ENCODE peak calls at places on chromosomes 6 and 20, in seven cellular contexts. T is Panc1, X is right atrium auricular region, E is DND-41, B is spleen, H is cardiac muscle cell, G is uterus. F is an unnamed sample.

GRCh38 chr20:25139061-25139705 is 56.3 kb upstream of the ENTPD6 start:
- DNase-seq in T (peak; percentile 5), X (no peak), E (no peak), B (no peak), H (no peak), G (no peak), F (no peak)

GRCh38 chr6:87574237-87574636 is 15.6 kb downstream of the RARS2 start:
- DNase-seq in T (no peak), X (no peak), E (no peak), B (no peak), H (no peak), G (no peak), F (no peak)

GRCh38 chr20:31485450-31486339 is 10.6 kb downstream of the REM1 start:
- DNase-seq in T (no peak), X (peak; percentile 84), E (no peak), B (no peak), H (peak; percentile 96), G (peak; percentile 73), F (peak; percentile 76)

GRCh38 chr6:151236668-151237401 is 2.9 kb upstream of the AKAP12 start:
- DNase-seq in T (no peak), X (no peak), E (peak; percentile 48), B (no peak), H (no peak), G (no peak), F (no peak)

GRCh38 chr20:46070215-46070910 is 19.4 kb downstream of the NCOA5 start:
- DNase-seq in T (no peak), X (no peak), E (no peak), B (no peak), H (peak; percentile 78), G (no peak), F (no peak)

GRCh38 chr20:37992802-37993538 is 40.3 kb downstream of the TTI1 start:
- DNase-seq in T (no peak), X (no peak), E (peak; percentile 30), B (no peak), H (peak; percentile 73), G (no peak), F (peak; percentile 39)

GRCh38 chr6:109197061-109197460 is 101.8 kb downstream of the CEP57L1 start:
- DNase-seq in T (no peak), X (no peak), E (no peak), B (no peak), H (no peak), G (no peak), F (no peak)

GRCh38 chr6:106117579-106117978 is 31.4 kb downstream of the PRDM1 start:
- DNase-seq in T (no peak), X (no peak), E (peak; percentile 78), B (no peak), H (no peak), G (no peak), F (no peak)

GRCh38 chr20:11229772-11230171 is 556.0 kb upstream of the JAG1 start:
- DNase-seq in T (peak; percentile 24), X (peak; percentile 89), E (no peak), B (no peak), H (peak; percentile 98), G (peak; percentile 32), F (peak; percentile 33)

GRCh38 chr20:61902213-61902869 is 163.3 kb downstream of the TAF4 start:
- DNase-seq in T (no peak), X (no peak), E (no peak), B (peak; percentile 70), H (no peak), G (no peak), F (no peak)

GRCh38 chr6:97850458-97851218 is 567.6 kb upstream of the MMS22L start:
- DNase-seq in T (no peak), X (no peak), E (no peak), B (no peak), H (peak; percentile 3), G (no peak), F (no peak)

GRCh38 chr6:33742092-33742491 is 4.6 kb downstream of the IP6K3 start:
- DNase-seq in T (no peak), X (no peak), E (no peak), B (no peak), H (no peak), G (no peak), F (no peak)

GRCh38 chr6:126720326-126720725 is 380.4 kb downstream of the CENPW start:
- DNase-seq in T (no peak), X (no peak), E (no peak), B (no peak), H (no peak), G (no peak), F (no peak)

GRCh38 chr6:33672808-33673207 is 38.7 kb downstream of the UQCC2 start:
- DNase-seq in T (peak; percentile 91), X (peak; percentile 78), E (no peak), B (no peak), H (peak; percentile 93), G (no peak), F (peak; percentile 91)

GRCh38 chr20:57048027-57048869 is 218.2 kb downstream of the BMP7 start:
- DNase-seq in T (no peak), X (no peak), E (peak; percentile 41), B (no peak), H (peak; percentile 40), G (no peak), F (no peak)

GRCh38 chr6:157995458-157995857 is 13.8 kb downstream of the SYNJ2 start:
- DNase-seq in T (no peak), X (no peak), E (no peak), B (peak; percentile 42), H (no peak), G (no peak), F (peak; percentile 7)

GRCh38 chr6:35496036-35496850 is 636 bp downstream of the TEAD3 start:
- DNase-seq in T (no peak), X (no peak), E (no peak), B (no peak), H (peak; percentile 43), G (peak; percentile 78), F (peak; percentile 58)

GRCh38 chr20:6533828-6534388 is 233.6 kb upstream of the BMP2 start:
- DNase-seq in T (no peak), X (no peak), E (no peak), B (no peak), H (peak; percentile 88), G (no peak), F (no peak)

GRCh38 chr6:164377348-164377747 is 932.1 kb downstream of the C6orf118 start:
- DNase-seq in T (no peak), X (no peak), E (no peak), B (no peak), H (peak; percentile 30), G (no peak), F (no peak)

GRCh38 chr6:34926655-34927054 is 37.6 kb downstream of the ANKS1A start:
- DNase-seq in T (no peak), X (no peak), E (no peak), B (no peak), H (peak; percentile 15), G (no peak), F (no peak)

GRCh38 chr6:170018422-170019258 is 267.2 kb downstream of the ERMARD start:
- DNase-seq in T (no peak), X (no peak), E (no peak), B (no peak), H (no peak), G (no peak), F (no peak)

GRCh38 chr20:14401479-14402138 is 64.2 kb upstream of the FLRT3 start:
- DNase-seq in T (no peak), X (no peak), E (no peak), B (no peak), H (no peak), G (no peak), F (no peak)

DNA sequence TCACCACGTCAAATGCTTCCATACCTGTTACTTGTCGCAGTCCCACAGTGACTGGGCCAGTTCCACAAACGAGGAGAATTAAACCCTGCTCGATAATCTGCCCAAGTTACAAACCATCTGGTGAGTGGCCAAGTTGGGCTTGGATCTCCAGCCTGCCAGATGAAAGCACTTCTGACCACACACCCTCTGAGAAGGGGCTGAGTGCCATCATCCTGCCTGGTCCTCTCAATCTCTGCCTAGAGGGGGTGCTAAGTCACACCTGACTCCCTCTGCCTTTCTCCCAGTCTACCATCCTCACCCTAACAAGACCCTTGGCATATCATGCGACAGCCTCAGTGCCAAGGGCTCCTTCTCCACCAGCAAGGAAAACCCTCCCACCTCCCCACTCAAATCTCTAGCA is 15.8 kb downstream of the RRP36 start:
- DNase-seq in T (no peak), X (no peak), E (no peak), B (no peak), H (no peak), G (no peak), F (no peak)
- TF ChIP-seq CTCF in T (no peak), X (no peak), E (no peak), B (no peak), H (no peak), G (no peak), F (no peak)

DNA sequence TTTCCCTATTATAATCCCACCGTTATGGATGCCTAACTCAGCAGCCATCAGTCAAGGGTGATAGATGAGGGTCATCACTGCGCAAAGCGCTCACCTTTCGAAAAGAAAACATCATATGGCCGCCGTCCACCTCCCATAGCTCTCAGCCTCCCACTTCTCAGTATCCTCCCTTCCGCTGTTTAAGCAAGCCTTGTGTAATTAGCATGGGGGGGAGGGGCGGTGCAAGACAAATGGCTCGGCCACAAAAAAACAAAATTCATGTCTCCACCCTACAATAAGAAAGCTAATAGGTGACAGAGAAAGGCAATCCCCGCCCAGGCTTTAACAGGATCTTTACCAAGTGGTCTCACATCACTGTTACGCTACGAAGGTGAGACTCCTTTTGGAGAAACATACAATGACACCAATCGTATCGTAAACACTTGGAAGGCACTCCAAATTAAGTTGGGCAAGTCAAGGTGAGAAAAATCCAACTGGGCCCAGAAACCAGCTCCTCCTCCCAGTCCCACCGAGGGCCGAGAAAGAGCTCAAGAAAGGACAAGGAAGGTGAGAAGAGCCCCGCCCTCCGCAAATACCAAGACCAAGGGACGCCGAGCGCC is 645 bp downstream of the DDX39B start:
- DNase-seq in T (no peak), X (no peak), E (peak; percentile 65), B (no peak), H (peak; percentile 76), G (peak; percentile 43), F (no peak)
- H3K27ac ChIP-seq in T (peak overlapping the region; percentile 97), X (peak overlapping the region; percentile 97), E (peak overlapping the region; percentile 98), B (peak overlapping the region; percentile 98), H (peak overlapping the region; percentile 98), G (peak overlapping the region; percentile 85), F (peak overlapping the region; percentile 92)

GRCh38 chr6:138211048-138211581 is 7.2 kb downstream of the PBOV1 start:
- DNase-seq in T (no peak), X (no peak), E (no peak), B (no peak), H (no peak), G (no peak), F (no peak)
- TF ChIP-seq CTCF in T (peak; percentile 34), X (no peak), E (peak; percentile 23), B (no peak), H (no peak), G (no peak), F (peak; percentile 20)

DNA sequence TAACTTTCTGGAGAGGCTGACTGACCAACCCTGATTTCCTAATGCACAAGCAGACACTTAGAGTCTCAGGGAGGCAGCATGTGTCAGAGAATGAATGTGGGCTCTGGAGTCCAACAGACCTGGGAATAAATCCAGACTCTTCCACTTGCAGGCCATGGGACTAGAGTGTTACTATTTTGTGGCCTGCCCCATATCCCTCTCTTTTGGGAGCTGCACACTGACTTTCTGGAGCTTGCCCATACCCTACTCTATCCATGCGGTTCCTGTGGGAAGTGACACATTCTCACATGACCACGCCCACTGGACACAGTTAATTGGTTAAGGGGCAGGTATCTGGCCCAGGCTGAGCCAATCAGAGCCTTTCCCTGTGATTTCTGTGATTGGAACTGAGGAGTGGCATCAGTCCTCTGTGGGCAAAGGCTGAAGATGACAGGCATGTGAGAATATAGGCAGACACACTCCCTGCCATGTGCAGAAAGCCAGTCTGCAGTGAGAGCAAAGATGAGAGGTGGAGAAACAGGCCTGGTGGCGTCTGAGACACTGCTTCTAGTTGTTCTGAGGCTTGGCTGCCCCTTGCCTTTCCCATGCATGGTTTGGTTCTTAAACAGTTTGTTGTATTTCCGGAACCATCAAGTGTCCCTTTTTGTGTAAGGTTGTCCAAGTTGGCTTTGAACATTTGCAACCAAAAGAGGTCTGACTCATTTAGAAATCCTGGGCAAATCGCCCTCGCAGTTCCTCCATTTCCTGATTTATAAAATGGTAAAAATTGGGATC is 125.5 kb downstream of the CDC5L start:
- DNase-seq in T (no peak), X (peak; percentile 58), E (no peak), B (no peak), H (no peak), G (no peak), F (no peak)
- H3K27ac ChIP-seq in T (no peak overlapping the region), X (no peak overlapping the region), E (no peak overlapping the region), B (no peak overlapping the region), H (no peak overlapping the region), G (no peak overlapping the region), F (no peak overlapping the region)

F was measured in left ventricle myocardium inferior.